ENCODE peak calls at places on chromosomes 6 and 20, in five cellular contexts. One of them, this sample, is unnamed.

GRCh38 chr6:167079853-167080297 is 43.0 kb upstream of the CCR6 start:
- DNase-seq in astrocyte: no peak
- DNase-seq in DND-41: no peak
- DNase-seq in Jurkat, Clone E6-1: no peak
- DNase-seq in mammary epithelial cell: no peak
- DNase-seq in this sample: no peak

GRCh38 chr6:29723666-29724588 is 693 bp downstream of the HLA-F start:
- DNase-seq in astrocyte: no peak
- DNase-seq in mammary epithelial cell: no peak
- DNase-seq in DND-41: no peak
- DNase-seq in Jurkat, Clone E6-1: no peak
- DNase-seq in this sample: no peak

GRCh38 chr6:44735631-44735963 is 348.1 kb downstream of the CDC5L start:
- DNase-seq in mammary epithelial cell: peak
- DNase-seq in astrocyte: peak
- DNase-seq in DND-41: no peak
- DNase-seq in Jurkat, Clone E6-1: no peak
- DNase-seq in this sample: peak

GRCh38 chr6:112839525-112839961 is 492.4 kb downstream of the RFPL4B start:
- DNase-seq in mammary epithelial cell: peak
- DNase-seq in DND-41: no peak
- DNase-seq in Jurkat, Clone E6-1: no peak
- DNase-seq in astrocyte: peak
- DNase-seq in this sample: peak

GRCh38 chr6:111552241-111552744 is 53.4 kb downstream of the TRAF3IP2 start:
- DNase-seq in Jurkat, Clone E6-1: no peak
- DNase-seq in mammary epithelial cell: peak
- DNase-seq in astrocyte: peak
- DNase-seq in DND-41: no peak
- DNase-seq in this sample: peak

GRCh38 chr6:80618953-80619352 is 512.5 kb downstream of the BCKDHB start:
- DNase-seq in astrocyte: peak
- DNase-seq in Jurkat, Clone E6-1: no peak
- DNase-seq in DND-41: no peak
- DNase-seq in mammary epithelial cell: peak
- DNase-seq in this sample: peak

GRCh38 chr6:158972241-158973233 is 27.5 kb downstream of the RSPH3 start:
- DNase-seq in astrocyte: peak
- DNase-seq in DND-41: no peak
- DNase-seq in Jurkat, Clone E6-1: peak
- DNase-seq in mammary epithelial cell: peak
- DNase-seq in this sample: peak

GRCh38 chr20:58478141-58478805 is 36.9 kb downstream of the APCDD1L start:
- DNase-seq in DND-41: no peak
- DNase-seq in mammary epithelial cell: peak
- DNase-seq in Jurkat, Clone E6-1: no peak
- DNase-seq in astrocyte: no peak
- DNase-seq in this sample: peak

GRCh38 chr6:100573169-100573568 is 108.4 kb upstream of the SIM1 start:
- DNase-seq in astrocyte: peak
- DNase-seq in DND-41: no peak
- DNase-seq in Jurkat, Clone E6-1: no peak
- DNase-seq in mammary epithelial cell: peak
- DNase-seq in this sample: peak

GRCh38 chr6:105097288-105097687 is 82.5 kb downstream of the POPDC3 start:
- DNase-seq in mammary epithelial cell: peak
- DNase-seq in DND-41: no peak
- DNase-seq in Jurkat, Clone E6-1: no peak
- DNase-seq in astrocyte: no peak
- DNase-seq in this sample: no peak

GRCh38 chr6:84836366-84836765 is 72.0 kb upstream of the TBX18 start:
- DNase-seq in Jurkat, Clone E6-1: no peak
- DNase-seq in DND-41: no peak
- DNase-seq in astrocyte: no peak
- DNase-seq in mammary epithelial cell: peak
- DNase-seq in this sample: no peak

GRCh38 chr6:88388589-88388988 is 222.4 kb upstream of the CNR1 start:
- DNase-seq in astrocyte: no peak
- DNase-seq in mammary epithelial cell: no peak
- DNase-seq in Jurkat, Clone E6-1: no peak
- DNase-seq in DND-41: no peak
- DNase-seq in this sample: no peak

GRCh38 chr6:358432-358831 is 33.1 kb upstream of the IRF4 start:
- DNase-seq in mammary epithelial cell: no peak
- DNase-seq in Jurkat, Clone E6-1: no peak
- DNase-seq in astrocyte: no peak
- DNase-seq in DND-41: no peak
- DNase-seq in this sample: no peak

GRCh38 chr6:147001621-147002020 is 202.6 kb upstream of the STXBP5 start:
- DNase-seq in mammary epithelial cell: peak
- DNase-seq in astrocyte: no peak
- DNase-seq in Jurkat, Clone E6-1: no peak
- DNase-seq in DND-41: no peak
- DNase-seq in this sample: peak

GRCh38 chr6:11689847-11690246 is 88.8 kb downstream of the ADTRP start:
- DNase-seq in Jurkat, Clone E6-1: no peak
- DNase-seq in DND-41: no peak
- DNase-seq in mammary epithelial cell: no peak
- DNase-seq in astrocyte: no peak
- DNase-seq in this sample: no peak

GRCh38 chr20:46255440-46256104 is 52.7 kb downstream of the CDH22 start:
- DNase-seq in DND-41: peak
- DNase-seq in astrocyte: peak
- DNase-seq in Jurkat, Clone E6-1: peak
- DNase-seq in mammary epithelial cell: peak
- DNase-seq in this sample: peak

GRCh38 chr6:132253211-132253610 is 148.1 kb downstream of the MOXD1 start:
- DNase-seq in Jurkat, Clone E6-1: no peak
- DNase-seq in mammary epithelial cell: no peak
- DNase-seq in astrocyte: no peak
- DNase-seq in DND-41: no peak
- DNase-seq in this sample: no peak

GRCh38 chr20:33788351-33789049 is 22.6 kb upstream of the CHMP4B start:
- DNase-seq in DND-41: no peak
- DNase-seq in mammary epithelial cell: no peak
- DNase-seq in Jurkat, Clone E6-1: no peak
- DNase-seq in astrocyte: no peak
- DNase-seq in this sample: no peak

GRCh38 chr6:45398075-45398817 is 20.5 kb upstream of the SUPT3H start:
- DNase-seq in Jurkat, Clone E6-1: no peak
- DNase-seq in astrocyte: peak
- DNase-seq in DND-41: no peak
- DNase-seq in mammary epithelial cell: peak
- DNase-seq in this sample: peak

GRCh38 chr6:24918641-24919403 is 16.9 kb downstream of the RIPOR2 start:
- DNase-seq in Jurkat, Clone E6-1: no peak
- DNase-seq in DND-41: peak
- DNase-seq in astrocyte: no peak
- DNase-seq in mammary epithelial cell: no peak
- DNase-seq in this sample: no peak

GRCh38 chr20:972256-972655 is 29.9 kb downstream of the RSPO4 start:
- DNase-seq in Jurkat, Clone E6-1: no peak
- DNase-seq in DND-41: no peak
- DNase-seq in mammary epithelial cell: no peak
- DNase-seq in astrocyte: no peak
- DNase-seq in this sample: no peak

GRCh38 chr6:43544461-43544860 is 27.6 kb downstream of the POLR1C start:
- DNase-seq in mammary epithelial cell: no peak
- DNase-seq in DND-41: no peak
- DNase-seq in Jurkat, Clone E6-1: no peak
- DNase-seq in astrocyte: no peak
- DNase-seq in this sample: no peak

GRCh38 chr6:117288083-117288715 is 22.8 kb downstream of the VGLL2 start:
- DNase-seq in astrocyte: peak
- DNase-seq in mammary epithelial cell: no peak
- DNase-seq in DND-41: no peak
- DNase-seq in Jurkat, Clone E6-1: no peak
- DNase-seq in this sample: no peak

GRCh38 chr6:158536891-158537798 is 22.7 kb upstream of the TMEM181 start:
- DNase-seq in Jurkat, Clone E6-1: no peak
- DNase-seq in mammary epithelial cell: peak
- DNase-seq in DND-41: no peak
- DNase-seq in astrocyte: peak
- DNase-seq in this sample: peak

GRCh38 chr6:73722318-73723060 is 26.5 kb downstream of the CD109 start:
- DNase-seq in astrocyte: peak
- DNase-seq in mammary epithelial cell: peak
- DNase-seq in DND-41: no peak
- DNase-seq in Jurkat, Clone E6-1: no peak
- DNase-seq in this sample: peak

GRCh38 chr6:28134015-28134414 is 7.7 kb upstream of the ZKSCAN8 start:
- DNase-seq in Jurkat, Clone E6-1: no peak
- DNase-seq in mammary epithelial cell: peak
- DNase-seq in astrocyte: peak
- DNase-seq in DND-41: peak
- DNase-seq in this sample: peak

GRCh38 chr6:86706449-86706848 is 230.9 kb upstream of the HTR1E start:
- DNase-seq in DND-41: no peak
- DNase-seq in Jurkat, Clone E6-1: peak
- DNase-seq in astrocyte: no peak
- DNase-seq in mammary epithelial cell: no peak
- DNase-seq in this sample: no peak

GRCh38 chr6:2858678-2859324 is 17.1 kb upstream of the SERPINB1 start:
- DNase-seq in Jurkat, Clone E6-1: no peak
- DNase-seq in astrocyte: no peak
- DNase-seq in DND-41: no peak
- DNase-seq in mammary epithelial cell: no peak
- DNase-seq in this sample: no peak

GRCh38 chr6:44969446-44970175 is 358.5 kb upstream of the RUNX2 start:
- DNase-seq in DND-41: no peak
- DNase-seq in Jurkat, Clone E6-1: no peak
- DNase-seq in astrocyte: peak
- DNase-seq in mammary epithelial cell: no peak
- DNase-seq in this sample: peak

GRCh38 chr6:38068854-38069253 is 249.3 kb downstream of the ZFAND3 start:
- DNase-seq in DND-41: no peak
- DNase-seq in astrocyte: no peak
- DNase-seq in Jurkat, Clone E6-1: no peak
- DNase-seq in mammary epithelial cell: no peak
- DNase-seq in this sample: peak

GRCh38 chr6:114007451-114007953 is 36.6 kb upstream of the HDAC2 start:
- DNase-seq in Jurkat, Clone E6-1: peak
- DNase-seq in astrocyte: peak
- DNase-seq in mammary epithelial cell: peak
- DNase-seq in DND-41: peak
- DNase-seq in this sample: no peak

GRCh38 chr6:114008331-114008730 is 37.4 kb upstream of the HDAC2 start:
- DNase-seq in DND-41: no peak
- DNase-seq in astrocyte: no peak
- DNase-seq in Jurkat, Clone E6-1: no peak
- DNase-seq in mammary epithelial cell: no peak
- DNase-seq in this sample: no peak

DNA sequence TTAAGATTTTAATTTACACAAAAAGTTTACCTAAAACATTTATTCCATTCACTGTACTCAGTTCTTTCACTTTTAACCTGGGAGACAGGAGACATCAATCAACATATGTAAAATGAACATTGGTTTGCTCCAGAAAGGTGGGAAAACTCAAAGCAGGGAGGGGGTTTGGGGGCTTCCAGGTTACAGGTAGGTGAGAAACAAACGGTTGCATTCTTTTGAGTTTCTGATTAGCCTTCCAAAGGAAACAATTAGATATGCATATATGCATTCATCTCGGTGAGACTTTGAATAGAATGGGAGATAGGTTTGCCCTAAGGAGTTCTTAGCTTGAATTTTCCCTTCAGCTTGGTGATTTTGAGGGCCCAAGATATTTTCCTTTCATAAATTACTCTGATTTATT is 38.2 kb upstream of the HDAC2 start:
- DNase-seq in DND-41: no peak
- DNase-seq in mammary epithelial cell: no peak
- DNase-seq in astrocyte: no peak
- DNase-seq in Jurkat, Clone E6-1: no peak
- DNase-seq in this sample: no peak
- H3K4me3 ChIP-seq in DND-41: no peak
- H3K4me3 ChIP-seq in mammary epithelial cell: no peak
- H3K4me3 ChIP-seq in astrocyte: no peak
- H3K4me3 ChIP-seq in Jurkat, Clone E6-1: no peak
- H3K4me3 ChIP-seq in this sample: no peak

GRCh38 chr6:13742961-13743735 is 31.5 kb upstream of the RANBP9 start:
- DNase-seq in astrocyte: no peak
- DNase-seq in DND-41: no peak
- DNase-seq in mammary epithelial cell: no peak
- DNase-seq in Jurkat, Clone E6-1: no peak
- DNase-seq in this sample: no peak
- H3K4me3 ChIP-seq in astrocyte: no peak
- H3K4me3 ChIP-seq in DND-41: no peak
- H3K4me3 ChIP-seq in mammary epithelial cell: no peak
- H3K4me3 ChIP-seq in Jurkat, Clone E6-1: no peak
- H3K4me3 ChIP-seq in this sample: no peak

GRCh38 chr6:96812077-96812703 is 25.1 kb downstream of the GPR63 start:
- DNase-seq in astrocyte: peak
- DNase-seq in mammary epithelial cell: no peak
- DNase-seq in DND-41: no peak
- DNase-seq in Jurkat, Clone E6-1: no peak
- DNase-seq in this sample: no peak

GRCh38 chr6:96816182-96816888 is 20.9 kb downstream of the GPR63 start:
- DNase-seq in Jurkat, Clone E6-1: no peak
- DNase-seq in mammary epithelial cell: no peak
- DNase-seq in astrocyte: no peak
- DNase-seq in DND-41: no peak
- DNase-seq in this sample: no peak

GRCh38 chr6:96811670-96812069 is 25.6 kb downstream of the GPR63 start:
- DNase-seq in astrocyte: no peak
- DNase-seq in DND-41: no peak
- DNase-seq in mammary epithelial cell: no peak
- DNase-seq in Jurkat, Clone E6-1: no peak
- DNase-seq in this sample: no peak

GRCh38 chr6:96811136-96811535 is 26.1 kb downstream of the GPR63 start:
- DNase-seq in astrocyte: peak
- DNase-seq in DND-41: no peak
- DNase-seq in Jurkat, Clone E6-1: no peak
- DNase-seq in mammary epithelial cell: no peak
- DNase-seq in this sample: no peak

GRCh38 chr6:96814581-96814980 is 22.7 kb downstream of the GPR63 start:
- DNase-seq in DND-41: no peak
- DNase-seq in Jurkat, Clone E6-1: no peak
- DNase-seq in mammary epithelial cell: no peak
- DNase-seq in astrocyte: no peak
- DNase-seq in this sample: no peak
- H3K4me3 ChIP-seq in DND-41: no peak
- H3K4me3 ChIP-seq in Jurkat, Clone E6-1: no peak
- H3K4me3 ChIP-seq in mammary epithelial cell: no peak
- H3K4me3 ChIP-seq in astrocyte: no peak
- H3K4me3 ChIP-seq in this sample: no peak

GRCh38 chr6:36131517-36132220 is 1.4 kb downstream of the MAPK13 start:
- DNase-seq in DND-41: no peak
- DNase-seq in astrocyte: peak
- DNase-seq in Jurkat, Clone E6-1: no peak
- DNase-seq in mammary epithelial cell: no peak
- DNase-seq in this sample: peak
- H3K4me3 ChIP-seq in DND-41: no peak
- H3K4me3 ChIP-seq in astrocyte: no peak
- H3K4me3 ChIP-seq in Jurkat, Clone E6-1: no peak
- H3K4me3 ChIP-seq in mammary epithelial cell: no peak
- H3K4me3 ChIP-seq in this sample: peak

GRCh38 chr20:62979310-62979709 is 26.8 kb downstream of the SLC17A9 start:
- DNase-seq in mammary epithelial cell: no peak
- DNase-seq in astrocyte: no peak
- DNase-seq in Jurkat, Clone E6-1: no peak
- DNase-seq in DND-41: no peak
- DNase-seq in this sample: no peak
- H3K4me3 ChIP-seq in mammary epithelial cell: no peak
- H3K4me3 ChIP-seq in astrocyte: no peak
- H3K4me3 ChIP-seq in Jurkat, Clone E6-1: no peak
- H3K4me3 ChIP-seq in DND-41: no peak
- H3K4me3 ChIP-seq in this sample: no peak